ENCODE peak calls at places on chromosomes 6 and 20, in six cellular contexts. E is CD8-positive, alpha-beta T cell; T is activated naive CD8-positive, alpha-beta T cell treated with anti-CD3 and anti-CD28 coated beads, Interleukin-2, amount 50 U/mL, for 24 hours; O is left colon; V is mucosa of descending colon; N is endothelial cell. C is an unnamed sample.

GRCh38 chr6:155351273-155352129 is 37.2 kb upstream of the TFB1M start:
- DNase-seq in E (no peak), T (no peak), O (no peak), V (no peak), N (no peak), C (no peak)

GRCh38 chr6:131182991-131183425 is 47.7 kb downstream of the AKAP7 start:
- DNase-seq in E (no peak), T (no peak), O (no peak), V (peak), N (peak), C (peak)

GRCh38 chr20:50111829-50112495 is 988 bp downstream of the UBE2V1 start:
- DNase-seq in E (no peak), T (no peak), O (no peak), V (no peak), N (no peak), C (no peak)

GRCh38 chr6:43083041-43083669 is 7.0 kb downstream of the PTK7 start:
- DNase-seq in E (no peak), T (no peak), O (no peak), V (no peak), N (no peak), C (no peak)

GRCh38 chr20:61742097-61742805 is 323.4 kb downstream of the TAF4 start:
- DNase-seq in E (no peak), T (no peak), O (no peak), V (no peak), N (no peak), C (no peak)

GRCh38 chr6:104653786-104654185 is 205.9 kb downstream of the HACE1 start:
- DNase-seq in E (no peak), T (no peak), O (no peak), V (no peak), N (no peak), C (no peak)

GRCh38 chr6:106094964-106095335 is 8.8 kb downstream of the PRDM1 start:
- DNase-seq in E (no peak), T (no peak), O (no peak), V (no peak), N (no peak), C (no peak)

GRCh38 chr6:17633465-17634188 is 33.5 kb downstream of the FAM8A1 start:
- DNase-seq in E (peak), T (no peak), O (no peak), V (no peak), N (no peak), C (no peak)

GRCh38 chr6:87110639-87111038 is 15.7 kb upstream of the CGA start:
- DNase-seq in E (no peak), T (no peak), O (no peak), V (no peak), N (no peak), C (no peak)

GRCh38 chr6:163147988-163148387 is 266.5 kb upstream of the QKI start:
- DNase-seq in E (no peak), T (no peak), O (no peak), V (no peak), N (no peak), C (no peak)

GRCh38 chr20:63232235-63233060 is 3.3 kb upstream of the BIRC7 start:
- DNase-seq in E (no peak), T (no peak), O (no peak), V (no peak), N (no peak), C (no peak)

GRCh38 chr6:37059344-37060194 is 54.1 kb downstream of the FGD2 start:
- DNase-seq in E (no peak), T (no peak), O (peak), V (peak), N (peak), C (peak)

GRCh38 chr6:41286544-41287346 is at the start of gene TREM1:
- DNase-seq in E (no peak), T (no peak), O (no peak), V (no peak), N (no peak), C (no peak)

GRCh38 chr6:41785689-41786450 is 1.6 kb upstream of the TOMM6 start:
- DNase-seq in E (no peak), T (peak), O (no peak), V (no peak), N (no peak), C (no peak)

C was measured in retina.